ENCODE peak calls at places on chromosomes 5 and 9, in eight cellular contexts. Q is HEK293T; H is ELR; X is hepatocyte; U is epithelial cell of esophagus; M is stimulated activated CD4-positive, alpha-beta T cell treated with anti-CD3 and anti-CD28 coated beads, TNF-alpha, amount 100 ng/mL, for 4 hours; G is iPS-NIHi11; V is activated naive CD8-positive, alpha-beta T cell treated with anti-CD3 and anti-CD28 coated beads for 36 hours. N is an unnamed sample.
A peak's percentile ranks its signal among the peaks of the same experiment; 100 is the strongest.

GRCh38 chr9:94855919-94856318 is 129.4 kb downstream of the AOPEP start:
- DNase-seq in Q (no peak), H (no peak), X (no peak), U (no peak), M (no peak), G (no peak), V (no peak), N (peak; percentile 29)

GRCh38 chr9:1876891-1877496 is 138.2 kb upstream of the SMARCA2 start:
- DNase-seq in Q (no peak), H (no peak), X (no peak), U (no peak), M (no peak), G (no peak), V (peak; percentile 28), N (no peak)

GRCh38 chr5:160312139-160312959 is at the start of gene CCNJL:
- DNase-seq in Q (peak; percentile 81), H (peak; percentile 55), X (peak; percentile 85), U (peak; percentile 39), M (no peak), G (peak; percentile 98), V (peak; percentile 18), N (peak; percentile 76)

GRCh38 chr9:125272697-125273096 is 11.1 kb downstream of the GAPVD1 start:
- DNase-seq in Q (no peak), H (no peak), X (peak; percentile 58), U (peak; percentile 78), M (no peak), G (no peak), V (no peak), N (no peak)

GRCh38 chr9:85716031-85716877 is 25.5 kb downstream of the AGTPBP1 start:
- DNase-seq in Q (peak; percentile 15), H (peak; percentile 10), X (no peak), U (no peak), M (no peak), G (peak; percentile 7), V (no peak), N (peak; percentile 23)

GRCh38 chr5:36723921-36724320 is 117.5 kb downstream of the SLC1A3 start:
- DNase-seq in Q (no peak), H (no peak), X (no peak), U (no peak), M (no peak), G (no peak), V (no peak), N (no peak)

GRCh38 chr9:4117835-4118610 is 181.8 kb downstream of the GLIS3 start:
- DNase-seq in Q (no peak), H (no peak), X (no peak), U (no peak), M (no peak), G (peak; percentile 56), V (peak; percentile 44), N (peak; percentile 8)

GRCh38 chr9:107547772-107548297 is 58.3 kb upstream of the KLF4 start:
- DNase-seq in Q (no peak), H (peak; percentile 5), X (no peak), U (no peak), M (no peak), G (no peak), V (no peak), N (no peak)

GRCh38 chr9:74974558-74974957 is 21.8 kb upstream of the C9orf40 start:
- DNase-seq in Q (no peak), H (no peak), X (no peak), U (no peak), M (no peak), G (no peak), V (no peak), N (no peak)

GRCh38 chr9:33223696-33224095 is 16.3 kb upstream of the SPINK4 start:
- DNase-seq in Q (no peak), H (peak; percentile 23), X (no peak), U (no peak), M (no peak), G (no peak), V (no peak), N (no peak)

GRCh38 chr5:72955143-72955767 is 586 bp upstream of the FCHO2 start:
- DNase-seq in Q (peak; percentile 36), H (no peak), X (no peak), U (peak; percentile 30), M (no peak), G (peak; percentile 65), V (no peak), N (no peak)

GRCh38 chr9:124280176-124280691 is 22.5 kb downstream of the NEK6 start:
- DNase-seq in Q (no peak), H (peak; percentile 67), X (peak; percentile 69), U (peak; percentile 57), M (no peak), G (no peak), V (no peak), N (no peak)

GRCh38 chr9:37422289-37423104 is at the start of gene GRHPR:
- DNase-seq in Q (peak; percentile 89), H (peak; percentile 91), X (peak; percentile 94), U (peak; percentile 87), M (peak; percentile 85), G (peak; percentile 89), V (peak; percentile 93), N (peak; percentile 86)

GRCh38 chr9:131310833-131311554 is 21.5 kb downstream of the PLPP7 start:
- DNase-seq in Q (no peak), H (no peak), X (no peak), U (no peak), M (peak; percentile 12), G (no peak), V (peak; percentile 69), N (no peak)

GRCh38 chr9:101324245-101324804 is 60.5 kb downstream of the BAAT start:
- DNase-seq in Q (no peak), H (no peak), X (no peak), U (no peak), M (no peak), G (no peak), V (no peak), N (no peak)

GRCh38 chr5:111742595-111742994 is 14.4 kb downstream of the NREP start:
- DNase-seq in Q (peak; percentile 10), H (peak; percentile 51), X (peak; percentile 33), U (peak; percentile 49), M (no peak), G (peak; percentile 45), V (no peak), N (no peak)

GRCh38 chr5:54517174-54517511 is 416 bp upstream of the SNX18 start:
- DNase-seq in Q (no peak), H (no peak), X (no peak), U (no peak), M (no peak), G (peak; percentile 33), V (no peak), N (no peak)

GRCh38 chr5:117454716-117455212 is 880.1 kb upstream of the SEMA6A start:
- DNase-seq in Q (peak; percentile 57), H (peak; percentile 10), X (peak; percentile 60), U (peak; percentile 44), M (no peak), G (peak; percentile 64), V (peak; percentile 22), N (peak; percentile 50)